ENCODE peak calls at places on chromosome 21, in six cellular contexts. I is SW480, P is hypothalamus, G is endodermal cell, N is fibroblast of lung, M is heart left ventricle. F is an unnamed sample.

GRCh38 chr21:38140192-38140905 is 116.4 kb upstream of the KCNJ15 start:
- DNase-seq in M (peak; percentile 49), P (no peak), N (peak; percentile 25), G (no peak), I (no peak), F (peak; percentile 60)

GRCh38 chr21:41769106-41769505 is 2.3 kb upstream of the RIPK4 start:
- DNase-seq in G (no peak), N (no peak), P (no peak), I (no peak), M (no peak), F (no peak)

GRCh38 chr21:22438428-22439086 is 1440.3 kb downstream of the NCAM2 start:
- DNase-seq in G (no peak), N (no peak), M (no peak), P (no peak), I (peak; percentile 5), F (no peak)

GRCh38 chr21:16563795-16564194 is 834.0 kb downstream of the USP25 start:
- DNase-seq in G (peak; percentile 83), N (peak; percentile 81), M (no peak), I (no peak), P (no peak), F (no peak)

GRCh38 chr21:33132054-33132453 is 62.1 kb downstream of the OLIG1 start:
- DNase-seq in G (no peak), P (no peak), N (no peak), M (no peak), I (no peak), F (no peak)

GRCh38 chr21:44370771-44371410 is 17.5 kb downstream of the TRPM2 start:
- DNase-seq in P (no peak), G (no peak), I (no peak), N (no peak), M (no peak), F (no peak)

GRCh38 chr21:24225432-24225831 is 1381.8 kb downstream of the MRPL39 start:
- DNase-seq in M (no peak), P (no peak), N (peak; percentile 40), G (no peak), I (peak; percentile 70), F (no peak)

GRCh38 chr21:44532165-44532564 is 7.8 kb downstream of the KRTAP10-1 start:
- DNase-seq in N (no peak), P (no peak), I (no peak), M (no peak), G (no peak), F (no peak)

GRCh38 chr21:22885614-22886013 is 1887.4 kb downstream of the NCAM2 start:
- DNase-seq in G (no peak), N (no peak), P (no peak), I (no peak), M (no peak), F (no peak)

F was measured in left ventricle myocardium inferior.